ENCODE peak calls at places on chromosomes 6 and 20, in nine cellular contexts. One of them, this sample, is unnamed.

GRCh38 chr20:15031546-15032351 is 694.3 kb upstream of the FLRT3 start:
- DNase-seq in upper lobe of left lung: no peak
- DNase-seq in neuronal stem cell: no peak
- DNase-seq in GM23248: no peak
- DNase-seq in CD4-positive, alpha-beta memory T cell: no peak
- DNase-seq in PC-9: no peak
- DNase-seq in Panc1: no peak
- DNase-seq in AG04450: no peak
- DNase-seq in cardiac muscle cell: no peak
- DNase-seq in this sample: no peak

GRCh38 chr6:97626586-97627441 is 343.8 kb upstream of the MMS22L start:
- DNase-seq in Panc1: no peak
- DNase-seq in PC-9: no peak
- DNase-seq in CD4-positive, alpha-beta memory T cell: no peak
- DNase-seq in upper lobe of left lung: no peak
- DNase-seq in neuronal stem cell: peak
- DNase-seq in AG04450: no peak
- DNase-seq in cardiac muscle cell: no peak
- DNase-seq in GM23248: peak
- DNase-seq in this sample: no peak

GRCh38 chr6:74991573-74992332 is 214.1 kb downstream of the COL12A1 start:
- DNase-seq in cardiac muscle cell: peak
- DNase-seq in GM23248: peak
- DNase-seq in upper lobe of left lung: no peak
- DNase-seq in AG04450: no peak
- DNase-seq in neuronal stem cell: no peak
- DNase-seq in Panc1: no peak
- DNase-seq in CD4-positive, alpha-beta memory T cell: no peak
- DNase-seq in PC-9: peak
- DNase-seq in this sample: no peak

GRCh38 chr6:155623450-155624178 is 168.0 kb upstream of the NOX3 start:
- DNase-seq in Panc1: no peak
- DNase-seq in AG04450: no peak
- DNase-seq in CD4-positive, alpha-beta memory T cell: no peak
- DNase-seq in GM23248: no peak
- DNase-seq in upper lobe of left lung: no peak
- DNase-seq in neuronal stem cell: no peak
- DNase-seq in PC-9: no peak
- DNase-seq in cardiac muscle cell: no peak
- DNase-seq in this sample: no peak

GRCh38 chr6:126181173-126181741 is 158.7 kb upstream of the CENPW start:
- DNase-seq in GM23248: no peak
- DNase-seq in upper lobe of left lung: no peak
- DNase-seq in PC-9: no peak
- DNase-seq in Panc1: no peak
- DNase-seq in AG04450: no peak
- DNase-seq in CD4-positive, alpha-beta memory T cell: no peak
- DNase-seq in cardiac muscle cell: no peak
- DNase-seq in neuronal stem cell: no peak
- DNase-seq in this sample: no peak

GRCh38 chr20:13265941-13266340 is 44.9 kb downstream of the ISM1 start:
- DNase-seq in neuronal stem cell: no peak
- DNase-seq in cardiac muscle cell: no peak
- DNase-seq in AG04450: no peak
- DNase-seq in CD4-positive, alpha-beta memory T cell: no peak
- DNase-seq in Panc1: no peak
- DNase-seq in PC-9: no peak
- DNase-seq in GM23248: no peak
- DNase-seq in upper lobe of left lung: no peak
- DNase-seq in this sample: no peak

GRCh38 chr6:5175195-5175594 is 85.6 kb downstream of the LYRM4 start:
- DNase-seq in neuronal stem cell: no peak
- DNase-seq in AG04450: no peak
- DNase-seq in Panc1: no peak
- DNase-seq in GM23248: peak
- DNase-seq in PC-9: no peak
- DNase-seq in CD4-positive, alpha-beta memory T cell: no peak
- DNase-seq in upper lobe of left lung: no peak
- DNase-seq in cardiac muscle cell: no peak
- DNase-seq in this sample: no peak

GRCh38 chr20:22626501-22626900 is 42.1 kb upstream of the FOXA2 start:
- DNase-seq in AG04450: no peak
- DNase-seq in PC-9: no peak
- DNase-seq in cardiac muscle cell: no peak
- DNase-seq in upper lobe of left lung: no peak
- DNase-seq in GM23248: no peak
- DNase-seq in CD4-positive, alpha-beta memory T cell: no peak
- DNase-seq in Panc1: no peak
- DNase-seq in neuronal stem cell: no peak
- DNase-seq in this sample: no peak

GRCh38 chr6:84560431-84561375 is 203.7 kb downstream of the TBX18 start:
- DNase-seq in upper lobe of left lung: no peak
- DNase-seq in AG04450: no peak
- DNase-seq in PC-9: no peak
- DNase-seq in cardiac muscle cell: no peak
- DNase-seq in GM23248: no peak
- DNase-seq in neuronal stem cell: no peak
- DNase-seq in CD4-positive, alpha-beta memory T cell: no peak
- DNase-seq in Panc1: no peak
- DNase-seq in this sample: no peak

GRCh38 chr20:39853050-39853449 is 836.0 kb downstream of the MAFB start:
- DNase-seq in CD4-positive, alpha-beta memory T cell: no peak
- DNase-seq in PC-9: no peak
- DNase-seq in cardiac muscle cell: no peak
- DNase-seq in Panc1: no peak
- DNase-seq in AG04450: no peak
- DNase-seq in upper lobe of left lung: no peak
- DNase-seq in neuronal stem cell: no peak
- DNase-seq in GM23248: no peak
- DNase-seq in this sample: no peak

GRCh38 chr20:33657704-33658095 is 4.4 kb upstream of the C20orf144 start:
- DNase-seq in GM23248: no peak
- DNase-seq in cardiac muscle cell: no peak
- DNase-seq in PC-9: no peak
- DNase-seq in CD4-positive, alpha-beta memory T cell: no peak
- DNase-seq in AG04450: no peak
- DNase-seq in neuronal stem cell: no peak
- DNase-seq in upper lobe of left lung: no peak
- DNase-seq in Panc1: no peak
- DNase-seq in this sample: no peak

GRCh38 chr20:50408526-50409364 is 101.4 kb upstream of the PTPN1 start:
- DNase-seq in Panc1: no peak
- DNase-seq in upper lobe of left lung: no peak
- DNase-seq in AG04450: no peak
- DNase-seq in cardiac muscle cell: no peak
- DNase-seq in neuronal stem cell: no peak
- DNase-seq in CD4-positive, alpha-beta memory T cell: no peak
- DNase-seq in GM23248: no peak
- DNase-seq in PC-9: no peak
- DNase-seq in this sample: no peak

GRCh38 chr6:109095036-109095820 is at the start of gene CEP57L1:
- DNase-seq in PC-9: peak
- DNase-seq in CD4-positive, alpha-beta memory T cell: peak
- DNase-seq in AG04450: peak
- DNase-seq in GM23248: peak
- DNase-seq in Panc1: peak
- DNase-seq in upper lobe of left lung: peak
- DNase-seq in cardiac muscle cell: peak
- DNase-seq in neuronal stem cell: peak
- DNase-seq in this sample: peak

GRCh38 chr6:109093732-109094131 is 914 bp downstream of the SESN1 start:
- DNase-seq in cardiac muscle cell: no peak
- DNase-seq in PC-9: no peak
- DNase-seq in upper lobe of left lung: no peak
- DNase-seq in Panc1: no peak
- DNase-seq in CD4-positive, alpha-beta memory T cell: no peak
- DNase-seq in GM23248: peak
- DNase-seq in AG04450: no peak
- DNase-seq in neuronal stem cell: no peak
- DNase-seq in this sample: no peak

GRCh38 chr6:109096198-109096597 is 891 bp downstream of the CEP57L1 start:
- DNase-seq in Panc1: no peak
- DNase-seq in PC-9: no peak
- DNase-seq in upper lobe of left lung: no peak
- DNase-seq in CD4-positive, alpha-beta memory T cell: no peak
- DNase-seq in GM23248: peak
- DNase-seq in neuronal stem cell: no peak
- DNase-seq in AG04450: no peak
- DNase-seq in cardiac muscle cell: no peak
- DNase-seq in this sample: no peak

GRCh38 chr6:109095821-109096084 is 446 bp downstream of the CEP57L1 start:
- DNase-seq in CD4-positive, alpha-beta memory T cell: no peak
- DNase-seq in Panc1: no peak
- DNase-seq in upper lobe of left lung: no peak
- DNase-seq in cardiac muscle cell: no peak
- DNase-seq in AG04450: no peak
- DNase-seq in neuronal stem cell: no peak
- DNase-seq in GM23248: no peak
- DNase-seq in PC-9: no peak
- DNase-seq in this sample: no peak

GRCh38 chr6:109094351-109095035 is at the start of gene SESN1:
- DNase-seq in AG04450: peak
- DNase-seq in cardiac muscle cell: peak
- DNase-seq in GM23248: peak
- DNase-seq in CD4-positive, alpha-beta memory T cell: peak
- DNase-seq in upper lobe of left lung: peak
- DNase-seq in PC-9: peak
- DNase-seq in neuronal stem cell: peak
- DNase-seq in Panc1: peak
- DNase-seq in this sample: peak
- H3K27ac ChIP-seq in AG04450: peak
- H3K27ac ChIP-seq in cardiac muscle cell: peak
- H3K27ac ChIP-seq in GM23248: peak
- H3K27ac ChIP-seq in CD4-positive, alpha-beta memory T cell: peak
- H3K27ac ChIP-seq in upper lobe of left lung: peak
- H3K27ac ChIP-seq in PC-9: peak
- H3K27ac ChIP-seq in neuronal stem cell: peak
- H3K27ac ChIP-seq in Panc1: peak
- H3K27ac ChIP-seq in this sample: peak

DNA sequence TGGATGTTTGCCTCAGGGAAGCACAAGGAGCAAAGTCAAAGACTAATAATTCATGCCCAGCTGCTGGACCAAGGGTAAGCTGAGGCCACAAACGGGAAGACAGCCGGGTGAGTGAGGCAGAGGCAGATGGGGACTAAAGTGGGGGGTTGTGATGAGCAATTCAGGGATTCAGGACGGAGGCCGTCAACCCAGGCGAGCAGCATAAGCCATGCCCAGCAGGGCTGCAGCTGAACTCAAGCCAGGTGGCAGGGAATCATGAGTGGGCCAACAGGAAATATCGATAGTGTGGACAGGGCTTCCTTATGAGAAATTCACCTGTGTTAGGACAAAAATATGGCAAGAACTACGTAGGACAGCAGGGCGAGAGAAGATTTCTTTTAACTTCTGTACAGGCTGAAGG is 246.8 kb downstream of the CDC5L start:
- DNase-seq in AG04450: no peak
- DNase-seq in PC-9: no peak
- DNase-seq in cardiac muscle cell: no peak
- DNase-seq in GM23248: no peak
- DNase-seq in Panc1: no peak
- DNase-seq in upper lobe of left lung: no peak
- DNase-seq in neuronal stem cell: no peak
- DNase-seq in CD4-positive, alpha-beta memory T cell: no peak
- DNase-seq in this sample: no peak
- H3K27ac ChIP-seq in AG04450: no peak
- H3K27ac ChIP-seq in PC-9: no peak
- H3K27ac ChIP-seq in cardiac muscle cell: no peak
- H3K27ac ChIP-seq in GM23248: no peak
- H3K27ac ChIP-seq in Panc1: no peak
- H3K27ac ChIP-seq in upper lobe of left lung: no peak
- H3K27ac ChIP-seq in neuronal stem cell: no peak
- H3K27ac ChIP-seq in CD4-positive, alpha-beta memory T cell: no peak
- H3K27ac ChIP-seq in this sample: no peak

DNA sequence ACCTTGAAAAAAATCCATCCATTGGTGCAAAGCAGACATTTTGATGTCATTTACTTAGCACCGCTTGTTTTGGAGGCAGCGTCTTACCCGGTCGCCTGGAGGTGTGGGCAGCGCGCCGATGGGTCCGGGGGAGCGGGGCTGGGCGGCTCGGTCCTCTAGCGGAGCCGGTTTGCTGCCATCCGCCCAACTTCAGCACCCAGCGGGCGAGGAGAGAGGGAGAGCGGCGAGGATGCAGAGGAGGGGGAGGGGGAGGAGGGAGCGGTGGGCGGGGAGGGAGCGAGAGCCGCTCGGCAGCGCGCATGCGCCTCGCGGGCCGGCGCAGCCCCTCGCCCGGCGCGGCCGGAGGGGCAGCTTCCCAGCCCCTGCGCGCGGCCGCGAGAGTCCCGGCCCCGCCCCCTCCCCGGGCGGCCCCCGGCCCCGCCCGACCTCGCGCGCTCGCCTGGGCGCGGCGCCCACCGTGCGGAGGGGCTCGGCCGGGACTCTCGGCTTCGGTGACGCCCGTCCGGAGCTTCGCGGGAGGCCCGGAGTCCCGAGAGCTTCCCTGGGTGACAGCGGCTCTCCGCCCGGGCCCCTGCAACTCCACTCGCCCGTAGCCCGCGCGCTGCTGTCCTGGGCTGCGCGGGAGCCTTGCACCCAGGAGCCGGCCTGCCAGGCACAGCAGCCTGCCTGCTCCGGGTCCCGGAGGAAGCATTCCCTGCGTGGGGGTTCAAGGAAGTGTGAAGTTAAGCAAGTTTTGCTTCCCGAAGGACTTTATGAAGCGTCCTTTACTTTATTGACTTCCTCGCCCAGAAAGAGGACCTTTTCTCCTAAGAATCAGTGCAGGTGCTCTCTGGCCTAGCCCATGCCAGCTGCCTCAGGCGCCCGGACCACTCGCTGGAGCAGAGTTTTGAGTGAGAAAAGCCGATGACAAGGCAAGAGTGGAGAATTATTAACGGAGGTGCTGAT is at the start of gene RGS17:
- DNase-seq in Panc1: no peak
- DNase-seq in neuronal stem cell: peak
- DNase-seq in cardiac muscle cell: peak
- DNase-seq in CD4-positive, alpha-beta memory T cell: peak
- DNase-seq in AG04450: peak
- DNase-seq in PC-9: peak
- DNase-seq in GM23248: peak
- DNase-seq in upper lobe of left lung: peak
- DNase-seq in this sample: peak
- H3K27ac ChIP-seq in Panc1: peak
- H3K27ac ChIP-seq in neuronal stem cell: peak
- H3K27ac ChIP-seq in cardiac muscle cell: no peak
- H3K27ac ChIP-seq in CD4-positive, alpha-beta memory T cell: no peak
- H3K27ac ChIP-seq in AG04450: peak
- H3K27ac ChIP-seq in PC-9: no peak
- H3K27ac ChIP-seq in GM23248: no peak
- H3K27ac ChIP-seq in upper lobe of left lung: no peak
- H3K27ac ChIP-seq in this sample: no peak

DNA sequence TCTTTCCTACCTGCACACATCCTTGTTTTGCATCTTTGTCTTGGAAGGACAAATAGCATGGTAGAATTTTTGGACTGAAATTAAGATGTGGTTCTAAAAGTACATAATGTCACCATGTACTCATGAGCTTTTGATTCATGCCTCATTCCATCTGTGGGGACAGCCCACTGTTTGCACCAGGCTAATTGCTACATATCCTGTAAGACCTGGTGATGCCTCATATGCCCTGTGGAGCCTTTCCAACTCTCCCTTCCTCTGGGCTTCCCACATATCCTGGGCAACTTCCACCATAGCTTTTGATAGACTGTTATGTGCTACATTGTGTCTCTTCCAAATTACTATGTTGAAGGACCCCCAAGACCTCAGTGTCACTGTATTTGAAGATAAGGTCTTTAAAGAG is 213.6 kb upstream of the PREP start:
- DNase-seq in cardiac muscle cell: no peak
- DNase-seq in GM23248: peak
- DNase-seq in PC-9: no peak
- DNase-seq in AG04450: no peak
- DNase-seq in CD4-positive, alpha-beta memory T cell: no peak
- DNase-seq in Panc1: no peak
- DNase-seq in upper lobe of left lung: no peak
- DNase-seq in neuronal stem cell: no peak
- DNase-seq in this sample: no peak
- H3K27ac ChIP-seq in cardiac muscle cell: no peak
- H3K27ac ChIP-seq in GM23248: no peak
- H3K27ac ChIP-seq in PC-9: no peak
- H3K27ac ChIP-seq in AG04450: no peak
- H3K27ac ChIP-seq in CD4-positive, alpha-beta memory T cell: no peak
- H3K27ac ChIP-seq in Panc1: no peak
- H3K27ac ChIP-seq in upper lobe of left lung: no peak
- H3K27ac ChIP-seq in neuronal stem cell: no peak
- H3K27ac ChIP-seq in this sample: no peak